ENCODE peak calls at places on chromosome 13, in nine cellular contexts. One of them, this sample, is unnamed.

GRCh38 chr13:69999875-70000274 is 107.8 kb upstream of the ATXN8OS start:
- DNase-seq in D721Med: no peak
- DNase-seq in tibial nerve: no peak
- DNase-seq in transverse colon: no peak
- DNase-seq in brain microvascular endothelial cell: no peak
- DNase-seq in AG10803: no peak
- DNase-seq in endodermal cell: no peak
- DNase-seq in fibroblast of the aortic adventitia: no peak
- DNase-seq in GM12865: no peak
- DNase-seq in this sample: no peak

GRCh38 chr13:28622286-28622685 is 36.6 kb upstream of the POMP start:
- DNase-seq in D721Med: no peak
- DNase-seq in tibial nerve: peak
- DNase-seq in transverse colon: peak
- DNase-seq in brain microvascular endothelial cell: no peak
- DNase-seq in AG10803: no peak
- DNase-seq in endodermal cell: no peak
- DNase-seq in fibroblast of the aortic adventitia: no peak
- DNase-seq in GM12865: no peak
- DNase-seq in this sample: no peak

GRCh38 chr13:74027161-74027779 is 106.9 kb downstream of the KLF12 start:
- DNase-seq in D721Med: no peak
- DNase-seq in tibial nerve: no peak
- DNase-seq in transverse colon: no peak
- DNase-seq in brain microvascular endothelial cell: no peak
- DNase-seq in AG10803: no peak
- DNase-seq in endodermal cell: no peak
- DNase-seq in fibroblast of the aortic adventitia: no peak
- DNase-seq in GM12865: peak
- DNase-seq in this sample: no peak

GRCh38 chr13:114212096-114212495 is 22.6 kb upstream of the CDC16 start:
- DNase-seq in D721Med: no peak
- DNase-seq in tibial nerve: no peak
- DNase-seq in transverse colon: no peak
- DNase-seq in brain microvascular endothelial cell: peak
- DNase-seq in AG10803: no peak
- DNase-seq in endodermal cell: no peak
- DNase-seq in fibroblast of the aortic adventitia: no peak
- DNase-seq in GM12865: no peak
- DNase-seq in this sample: no peak

GRCh38 chr13:37747071-37747612 is 122.4 kb downstream of the TRPC4 start:
- DNase-seq in D721Med: no peak
- DNase-seq in tibial nerve: no peak
- DNase-seq in transverse colon: no peak
- DNase-seq in brain microvascular endothelial cell: peak
- DNase-seq in AG10803: peak
- DNase-seq in endodermal cell: no peak
- DNase-seq in fibroblast of the aortic adventitia: peak
- DNase-seq in GM12865: no peak
- DNase-seq in this sample: no peak

GRCh38 chr13:33678906-33679657 is 138.9 kb upstream of the RFC3 start:
- DNase-seq in D721Med: no peak
- DNase-seq in tibial nerve: peak
- DNase-seq in transverse colon: peak
- DNase-seq in brain microvascular endothelial cell: peak
- DNase-seq in AG10803: peak
- DNase-seq in endodermal cell: no peak
- DNase-seq in fibroblast of the aortic adventitia: peak
- DNase-seq in GM12865: peak
- DNase-seq in this sample: no peak

GRCh38 chr13:89052699-89053098 is 1381.5 kb downstream of the SLITRK5 start:
- DNase-seq in D721Med: no peak
- DNase-seq in tibial nerve: no peak
- DNase-seq in transverse colon: no peak
- DNase-seq in brain microvascular endothelial cell: no peak
- DNase-seq in AG10803: no peak
- DNase-seq in endodermal cell: no peak
- DNase-seq in fibroblast of the aortic adventitia: no peak
- DNase-seq in GM12865: no peak
- DNase-seq in this sample: no peak

GRCh38 chr13:67554296-67554695 is 324.2 kb upstream of the PCDH9 start:
- DNase-seq in D721Med: no peak
- DNase-seq in tibial nerve: no peak
- DNase-seq in transverse colon: no peak
- DNase-seq in brain microvascular endothelial cell: no peak
- DNase-seq in AG10803: no peak
- DNase-seq in endodermal cell: no peak
- DNase-seq in fibroblast of the aortic adventitia: no peak
- DNase-seq in GM12865: no peak
- DNase-seq in this sample: no peak

GRCh38 chr13:73910733-73911132 is 223.5 kb downstream of the KLF12 start:
- DNase-seq in D721Med: no peak
- DNase-seq in tibial nerve: no peak
- DNase-seq in transverse colon: no peak
- DNase-seq in brain microvascular endothelial cell: no peak
- DNase-seq in AG10803: no peak
- DNase-seq in endodermal cell: no peak
- DNase-seq in fibroblast of the aortic adventitia: no peak
- DNase-seq in GM12865: no peak
- DNase-seq in this sample: no peak

GRCh38 chr13:73228546-73228945 is 169.7 kb downstream of the KLF5 start:
- DNase-seq in D721Med: no peak
- DNase-seq in tibial nerve: no peak
- DNase-seq in transverse colon: no peak
- DNase-seq in brain microvascular endothelial cell: no peak
- DNase-seq in AG10803: no peak
- DNase-seq in endodermal cell: no peak
- DNase-seq in fibroblast of the aortic adventitia: peak
- DNase-seq in GM12865: no peak
- DNase-seq in this sample: no peak

GRCh38 chr13:95644611-95645052 is at the start of gene DZIP1:
- DNase-seq in D721Med: peak
- DNase-seq in tibial nerve: peak
- DNase-seq in transverse colon: peak
- DNase-seq in brain microvascular endothelial cell: peak
- DNase-seq in AG10803: peak
- DNase-seq in endodermal cell: peak
- DNase-seq in fibroblast of the aortic adventitia: peak
- DNase-seq in GM12865: peak
- DNase-seq in this sample: peak

GRCh38 chr13:94318418-94318817 is 161.1 kb downstream of the DCT start:
- DNase-seq in D721Med: no peak
- DNase-seq in tibial nerve: no peak
- DNase-seq in transverse colon: no peak
- DNase-seq in brain microvascular endothelial cell: no peak
- DNase-seq in AG10803: peak
- DNase-seq in endodermal cell: no peak
- DNase-seq in fibroblast of the aortic adventitia: no peak
- DNase-seq in GM12865: no peak
- DNase-seq in this sample: no peak

GRCh38 chr13:84413016-84413415 is 530.7 kb upstream of the SLITRK1 start:
- DNase-seq in D721Med: no peak
- DNase-seq in tibial nerve: no peak
- DNase-seq in transverse colon: no peak
- DNase-seq in brain microvascular endothelial cell: no peak
- DNase-seq in AG10803: no peak
- DNase-seq in endodermal cell: no peak
- DNase-seq in fibroblast of the aortic adventitia: no peak
- DNase-seq in GM12865: no peak
- DNase-seq in this sample: no peak

GRCh38 chr13:27810461-27810860 is 18.2 kb downstream of the GSX1 start:
- DNase-seq in D721Med: no peak
- DNase-seq in tibial nerve: no peak
- DNase-seq in transverse colon: no peak
- DNase-seq in brain microvascular endothelial cell: no peak
- DNase-seq in AG10803: no peak
- DNase-seq in endodermal cell: no peak
- DNase-seq in fibroblast of the aortic adventitia: no peak
- DNase-seq in GM12865: no peak
- DNase-seq in this sample: no peak

GRCh38 chr13:78680611-78681010 is 21.7 kb upstream of the OBI1 start:
- DNase-seq in D721Med: no peak
- DNase-seq in tibial nerve: no peak
- DNase-seq in transverse colon: no peak
- DNase-seq in brain microvascular endothelial cell: no peak
- DNase-seq in AG10803: no peak
- DNase-seq in endodermal cell: no peak
- DNase-seq in fibroblast of the aortic adventitia: no peak
- DNase-seq in GM12865: no peak
- DNase-seq in this sample: no peak

GRCh38 chr13:76884167-76884566 is 2.0 kb downstream of the KCTD12 start:
- DNase-seq in D721Med: no peak
- DNase-seq in tibial nerve: no peak
- DNase-seq in transverse colon: peak
- DNase-seq in brain microvascular endothelial cell: peak
- DNase-seq in AG10803: peak
- DNase-seq in endodermal cell: peak
- DNase-seq in fibroblast of the aortic adventitia: peak
- DNase-seq in GM12865: peak
- DNase-seq in this sample: peak

GRCh38 chr13:27595055-27595811 is 25.1 kb downstream of the LNX2 start:
- DNase-seq in D721Med: no peak
- DNase-seq in tibial nerve: no peak
- DNase-seq in transverse colon: no peak
- DNase-seq in brain microvascular endothelial cell: no peak
- DNase-seq in AG10803: peak
- DNase-seq in endodermal cell: no peak
- DNase-seq in fibroblast of the aortic adventitia: no peak
- DNase-seq in GM12865: no peak
- DNase-seq in this sample: no peak

GRCh38 chr13:103164239-103164638 is 98.0 kb upstream of the SLC10A2 start:
- DNase-seq in D721Med: no peak
- DNase-seq in tibial nerve: no peak
- DNase-seq in transverse colon: no peak
- DNase-seq in brain microvascular endothelial cell: no peak
- DNase-seq in AG10803: no peak
- DNase-seq in endodermal cell: no peak
- DNase-seq in fibroblast of the aortic adventitia: no peak
- DNase-seq in GM12865: no peak
- DNase-seq in this sample: no peak

DNA sequence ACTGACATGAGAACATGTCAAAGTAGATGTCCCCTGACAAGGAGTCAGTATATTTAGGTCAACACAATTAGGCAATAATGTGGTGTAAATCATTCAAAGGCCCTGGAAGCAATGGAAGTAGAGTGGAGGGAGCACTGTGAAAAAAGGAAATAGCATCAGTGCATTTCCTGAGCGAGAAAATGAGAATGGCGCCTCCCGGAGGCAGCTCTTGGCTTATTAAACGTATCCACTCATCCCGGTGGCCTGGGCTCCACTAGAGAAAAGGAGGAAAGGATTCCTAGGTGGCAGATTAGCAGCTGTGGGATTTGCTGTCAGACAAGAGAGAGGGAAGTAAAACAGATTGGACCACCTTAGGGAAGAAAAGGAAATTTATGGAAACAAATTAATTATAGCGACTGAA is 173.7 kb upstream of the TMTC4 start:
- DNase-seq in D721Med: no peak
- DNase-seq in tibial nerve: no peak
- DNase-seq in transverse colon: no peak
- DNase-seq in brain microvascular endothelial cell: no peak
- DNase-seq in AG10803: no peak
- DNase-seq in endodermal cell: peak
- DNase-seq in fibroblast of the aortic adventitia: no peak
- DNase-seq in GM12865: no peak
- DNase-seq in this sample: no peak
- TF ChIP-seq CTCF in D721Med: no peak
- TF ChIP-seq CTCF in tibial nerve: no peak
- TF ChIP-seq CTCF in transverse colon: no peak
- TF ChIP-seq CTCF in brain microvascular endothelial cell: no peak
- TF ChIP-seq CTCF in AG10803: no peak
- TF ChIP-seq CTCF in endodermal cell: peak
- TF ChIP-seq CTCF in fibroblast of the aortic adventitia: no peak
- TF ChIP-seq CTCF in GM12865: no peak
- TF ChIP-seq CTCF in this sample: no peak

GRCh38 chr13:40494513-40494912 is 171.9 kb downstream of the FOXO1 start:
- DNase-seq in D721Med: no peak
- DNase-seq in tibial nerve: no peak
- DNase-seq in transverse colon: no peak
- DNase-seq in brain microvascular endothelial cell: no peak
- DNase-seq in AG10803: no peak
- DNase-seq in endodermal cell: no peak
- DNase-seq in fibroblast of the aortic adventitia: peak
- DNase-seq in GM12865: no peak
- DNase-seq in this sample: no peak

GRCh38 chr13:40494932-40495619 is 171.4 kb downstream of the FOXO1 start:
- DNase-seq in D721Med: no peak
- DNase-seq in tibial nerve: no peak
- DNase-seq in transverse colon: no peak
- DNase-seq in brain microvascular endothelial cell: no peak
- DNase-seq in AG10803: no peak
- DNase-seq in endodermal cell: no peak
- DNase-seq in fibroblast of the aortic adventitia: no peak
- DNase-seq in GM12865: no peak
- DNase-seq in this sample: no peak

GRCh38 chr13:40498461-40498860 is 168.0 kb downstream of the FOXO1 start:
- DNase-seq in D721Med: no peak
- DNase-seq in tibial nerve: no peak
- DNase-seq in transverse colon: no peak
- DNase-seq in brain microvascular endothelial cell: no peak
- DNase-seq in AG10803: no peak
- DNase-seq in endodermal cell: no peak
- DNase-seq in fibroblast of the aortic adventitia: no peak
- DNase-seq in GM12865: no peak
- DNase-seq in this sample: no peak

GRCh38 chr13:40495620-40496001 is 170.8 kb downstream of the FOXO1 start:
- DNase-seq in D721Med: no peak
- DNase-seq in tibial nerve: no peak
- DNase-seq in transverse colon: no peak
- DNase-seq in brain microvascular endothelial cell: no peak
- DNase-seq in AG10803: no peak
- DNase-seq in endodermal cell: no peak
- DNase-seq in fibroblast of the aortic adventitia: no peak
- DNase-seq in GM12865: no peak
- DNase-seq in this sample: no peak

GRCh38 chr13:40496035-40496810 is 170.2 kb downstream of the FOXO1 start:
- DNase-seq in D721Med: no peak
- DNase-seq in tibial nerve: no peak
- DNase-seq in transverse colon: no peak
- DNase-seq in brain microvascular endothelial cell: no peak
- DNase-seq in AG10803: no peak
- DNase-seq in endodermal cell: no peak
- DNase-seq in fibroblast of the aortic adventitia: peak
- DNase-seq in GM12865: no peak
- DNase-seq in this sample: no peak
- TF ChIP-seq CTCF in D721Med: no peak
- TF ChIP-seq CTCF in tibial nerve: no peak
- TF ChIP-seq CTCF in transverse colon: no peak
- TF ChIP-seq CTCF in brain microvascular endothelial cell: no peak
- TF ChIP-seq CTCF in AG10803: no peak
- TF ChIP-seq CTCF in endodermal cell: no peak
- TF ChIP-seq CTCF in fibroblast of the aortic adventitia: no peak
- TF ChIP-seq CTCF in GM12865: no peak
- TF ChIP-seq CTCF in this sample: no peak

GRCh38 chr13:112587359-112587766 is 590 bp downstream of the TUBGCP3 start:
- DNase-seq in D721Med: peak
- DNase-seq in tibial nerve: peak
- DNase-seq in transverse colon: peak
- DNase-seq in brain microvascular endothelial cell: peak
- DNase-seq in AG10803: peak
- DNase-seq in endodermal cell: peak
- DNase-seq in fibroblast of the aortic adventitia: peak
- DNase-seq in GM12865: peak
- DNase-seq in this sample: peak
- TF ChIP-seq CTCF in D721Med: peak
- TF ChIP-seq CTCF in tibial nerve: no peak
- TF ChIP-seq CTCF in transverse colon: no peak
- TF ChIP-seq CTCF in brain microvascular endothelial cell: peak
- TF ChIP-seq CTCF in AG10803: peak
- TF ChIP-seq CTCF in endodermal cell: no peak
- TF ChIP-seq CTCF in fibroblast of the aortic adventitia: no peak
- TF ChIP-seq CTCF in GM12865: no peak
- TF ChIP-seq CTCF in this sample: no peak

GRCh38 chr13:29707876-29708543 is 112.5 kb upstream of the SLC7A1 start:
- DNase-seq in D721Med: no peak
- DNase-seq in tibial nerve: no peak
- DNase-seq in transverse colon: peak
- DNase-seq in brain microvascular endothelial cell: peak
- DNase-seq in AG10803: peak
- DNase-seq in endodermal cell: peak
- DNase-seq in fibroblast of the aortic adventitia: peak
- DNase-seq in GM12865: peak
- DNase-seq in this sample: peak
- TF ChIP-seq CTCF in D721Med: peak
- TF ChIP-seq CTCF in tibial nerve: peak
- TF ChIP-seq CTCF in transverse colon: peak
- TF ChIP-seq CTCF in brain microvascular endothelial cell: peak
- TF ChIP-seq CTCF in AG10803: peak
- TF ChIP-seq CTCF in endodermal cell: peak
- TF ChIP-seq CTCF in fibroblast of the aortic adventitia: peak
- TF ChIP-seq CTCF in GM12865: peak
- TF ChIP-seq CTCF in this sample: peak

This sample was measured in glutamatergic neuron.